ENCODE peak calls at places on chromosomes 5 and 9, in five cellular contexts. A, C, V, U and J are unnamed samples.

GRCh38 chr5:172336264-172336663 is 52.7 kb upstream of the UBTD2 start:
- DNase-seq in A (no peak), C (no peak), V (no peak), U (no peak), J (peak)

GRCh38 chr9:91113026-91113425 is 248.7 kb downstream of the AUH start:
- DNase-seq in A (no peak), C (no peak), V (no peak), U (no peak), J (no peak)

GRCh38 chr5:543755-544674 is 19.8 kb upstream of the SLC9A3 start:
- DNase-seq in A (peak), C (peak), V (no peak), U (no peak), J (no peak)

GRCh38 chr5:73726606-73727231 is 100.7 kb downstream of the ARHGEF28 start:
- DNase-seq in A (no peak), C (no peak), V (no peak), U (no peak), J (no peak)

GRCh38 chr5:16554110-16554509 is 62.7 kb downstream of the RETREG1 start:
- DNase-seq in A (no peak), C (no peak), V (no peak), U (no peak), J (no peak)

GRCh38 chr5:133864711-133865110 is 103.7 kb downstream of the C5orf15 start:
- DNase-seq in A (no peak), C (no peak), V (no peak), U (no peak), J (no peak)

GRCh38 chr5:35819026-35819425 is 37.7 kb upstream of the IL7R start:
- DNase-seq in A (no peak), C (no peak), V (no peak), U (peak), J (no peak)

GRCh38 chr9:87080512-87081225 is 133.4 kb upstream of the GAS1 start:
- DNase-seq in A (no peak), C (no peak), V (no peak), U (no peak), J (peak)

GRCh38 chr5:39661026-39661779 is 236.4 kb upstream of the DAB2 start:
- DNase-seq in A (no peak), C (no peak), V (no peak), U (no peak), J (no peak)

GRCh38 chr5:116038817-116039216 is 6.5 kb downstream of the ARL14EPL start:
- DNase-seq in A (no peak), C (no peak), V (no peak), U (no peak), J (no peak)

GRCh38 chr9:82560457-82560904 is 502.5 kb downstream of the RASEF start:
- DNase-seq in A (no peak), C (no peak), V (no peak), U (peak), J (no peak)

GRCh38 chr9:94017939-94018531 is 62.9 kb upstream of the BARX1 start:
- DNase-seq in A (no peak), C (no peak), V (no peak), U (no peak), J (no peak)

GRCh38 chr9:2231831-2232230 is 216.7 kb downstream of the SMARCA2 start:
- DNase-seq in A (no peak), C (no peak), V (no peak), U (no peak), J (no peak)

GRCh38 chr5:80143491-80143890 is 108.3 kb downstream of the THBS4 start:
- DNase-seq in A (no peak), C (peak), V (no peak), U (no peak), J (no peak)

GRCh38 chr5:132205385-132206125 is 22.1 kb downstream of the P4HA2 start:
- DNase-seq in A (no peak), C (no peak), V (no peak), U (no peak), J (no peak)

GRCh38 chr5:132209131-132209530 is 18.5 kb downstream of the P4HA2 start:
- DNase-seq in A (no peak), C (no peak), V (no peak), U (no peak), J (no peak)

GRCh38 chr5:132209901-132210545 is 17.6 kb downstream of the P4HA2 start:
- DNase-seq in A (no peak), C (no peak), V (no peak), U (no peak), J (no peak)

GRCh38 chr5:132206782-132207181 is 20.9 kb downstream of the P4HA2 start:
- DNase-seq in A (no peak), C (no peak), V (no peak), U (no peak), J (no peak)

DNA sequence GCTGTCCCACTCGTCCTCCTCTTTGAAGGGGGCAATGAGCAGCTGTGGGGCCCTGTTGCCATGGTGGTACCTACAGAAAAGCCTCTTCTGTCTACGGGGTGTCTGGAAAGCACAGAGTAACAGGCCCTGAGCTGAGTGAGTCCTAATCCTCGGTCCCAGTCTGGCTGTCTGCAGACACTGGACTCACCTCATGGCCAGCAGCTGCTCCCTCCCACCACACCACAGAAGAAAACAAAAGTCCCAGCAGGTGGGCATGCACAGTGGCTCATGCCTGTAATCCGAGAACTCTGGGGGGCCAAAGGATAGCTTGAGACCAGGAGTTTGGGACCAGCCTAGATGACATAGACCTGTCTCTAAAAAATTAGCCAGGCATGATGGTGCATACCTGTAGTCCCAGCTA is 19.9 kb downstream of the P4HA2 start:
- DNase-seq in A (no peak), C (no peak), V (no peak), U (no peak), J (no peak)
- H3K27ac ChIP-seq in A (no peak), C (no peak), V (no peak), U (no peak), J (no peak)

DNA sequence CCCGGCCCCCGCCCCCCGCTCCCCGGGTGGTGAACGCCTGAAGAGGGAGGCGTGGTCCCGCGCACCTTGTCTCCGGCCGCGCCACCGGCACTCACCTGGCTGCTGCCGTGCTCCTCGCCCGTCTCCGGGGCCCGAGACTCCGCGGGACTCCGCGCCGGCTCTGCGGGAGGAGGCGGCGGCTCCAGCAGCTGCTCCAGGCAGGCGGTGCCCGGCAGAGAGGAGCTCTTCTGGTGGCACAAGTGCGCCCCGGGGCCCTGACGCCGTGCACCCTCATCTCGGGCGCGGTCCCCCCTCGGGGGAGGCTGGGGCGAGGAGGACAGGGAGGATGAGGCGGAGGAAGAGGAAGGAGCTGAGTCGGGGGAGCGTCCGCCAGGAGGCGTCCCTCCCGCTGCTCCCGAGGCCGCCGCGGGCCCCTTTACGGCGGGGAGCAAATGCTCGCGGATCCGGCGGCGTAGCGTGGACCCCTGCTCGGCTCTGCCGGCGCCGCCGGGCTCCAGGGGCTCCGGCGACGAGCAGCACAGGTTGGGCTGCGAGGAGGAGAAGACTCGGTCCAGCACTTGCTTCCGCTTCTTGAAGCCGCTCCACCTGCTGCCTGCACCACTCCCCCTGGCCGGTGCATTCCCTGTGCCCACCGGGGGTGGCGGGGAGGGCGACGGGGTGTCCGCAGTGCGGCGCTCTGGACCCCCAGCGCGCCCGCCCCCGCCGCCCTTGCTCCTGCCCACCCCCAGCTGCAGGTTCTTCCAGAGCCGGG is 958 bp downstream of the MCTP1 start:
- DNase-seq in A (no peak), C (peak), V (no peak), U (no peak), J (peak)
- TF ChIP-seq ZBTB33 in A (no peak), C (peak), V (no peak), U (no peak), J (no peak)

DNA sequence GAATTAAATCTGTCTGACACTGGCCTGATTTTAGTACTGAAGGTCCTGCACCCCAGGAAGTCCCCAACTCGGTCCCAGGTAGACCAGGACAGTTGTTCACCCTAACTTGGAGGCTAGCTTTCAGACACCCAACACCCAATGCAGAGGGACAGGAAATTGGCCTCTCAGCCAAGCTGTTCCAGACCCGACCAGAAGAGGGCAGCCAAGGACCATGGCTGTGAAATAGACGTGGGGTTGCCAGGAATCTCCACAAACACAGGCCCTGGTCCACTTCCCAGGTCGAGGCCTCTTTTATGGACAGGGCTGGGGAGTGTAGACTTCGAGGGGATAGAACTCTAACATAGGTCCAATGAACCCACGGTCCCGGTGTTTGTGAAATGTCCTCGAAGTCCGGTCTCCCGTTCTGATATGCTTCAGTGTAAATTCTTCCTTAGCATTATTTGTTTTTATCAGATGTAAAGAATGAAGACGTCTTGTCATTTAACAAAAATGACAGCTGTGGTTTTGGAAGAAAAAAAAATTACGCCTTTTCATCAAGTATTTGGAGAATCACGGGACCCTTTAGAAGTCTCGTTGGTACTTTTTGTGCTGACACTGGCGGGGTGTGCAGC is 260.3 kb upstream of the ADAMTS16 start:
- DNase-seq in A (no peak), C (peak), V (peak), U (peak), J (peak)
- H3K27ac ChIP-seq in A (no peak), C (no peak), V (no peak), U (no peak), J (no peak)

DNA sequence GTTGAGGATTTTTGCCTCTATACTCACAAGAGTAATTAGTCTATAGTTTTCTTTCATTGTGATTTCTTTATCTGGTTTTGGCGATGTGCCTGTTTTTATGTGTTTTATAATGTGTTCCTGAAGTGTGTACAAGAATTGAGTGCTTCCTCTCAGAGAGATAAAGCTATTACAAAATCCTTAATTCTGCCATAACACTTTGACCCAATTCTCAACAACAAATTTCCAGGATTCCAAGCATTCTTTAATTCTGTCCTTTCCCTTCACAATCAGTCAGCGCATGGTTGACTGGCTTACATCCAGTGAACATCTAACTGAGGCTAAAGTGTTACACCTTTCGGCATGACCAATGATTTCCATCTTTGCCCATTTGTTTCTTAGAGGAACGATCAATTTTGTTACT is 282.9 kb upstream of the MVB12B start:
- DNase-seq in A (no peak), C (no peak), V (no peak), U (no peak), J (no peak)
- TF ChIP-seq ZBTB33 in A (no peak), C (no peak), V (no peak), U (no peak), J (no peak)

DNA sequence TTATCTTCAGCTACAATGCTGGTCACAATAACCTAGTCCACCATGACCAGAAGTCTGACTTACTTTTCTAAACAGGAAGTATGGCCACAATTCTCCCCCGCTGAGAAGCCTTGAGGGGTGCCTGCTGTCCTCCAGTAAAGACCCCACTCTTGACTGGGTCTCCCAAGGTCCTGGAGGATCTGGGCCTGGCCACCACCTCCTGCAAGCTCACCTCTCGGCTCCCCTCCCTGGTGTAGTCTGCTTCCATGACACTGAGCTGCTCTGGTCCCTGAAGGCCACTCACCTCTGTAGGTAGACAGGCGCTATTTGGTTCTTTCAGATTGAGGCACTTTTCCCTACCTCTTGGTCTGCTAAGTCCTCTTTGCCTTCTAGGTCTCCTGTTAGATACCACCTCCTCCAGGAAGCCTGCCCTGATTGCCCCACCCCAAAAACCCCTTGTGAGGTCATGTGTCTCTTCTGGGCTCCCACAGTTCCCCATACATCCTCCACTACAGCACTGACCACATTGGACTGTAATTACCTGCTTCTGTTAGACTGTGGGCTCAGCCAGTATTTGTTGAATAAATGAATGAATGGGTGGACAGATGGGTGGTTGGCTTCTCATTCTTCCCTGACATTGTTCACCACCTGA is 62.6 kb upstream of the IER5L start:
- DNase-seq in A (no peak), C (no peak), V (no peak), U (no peak), J (no peak)
- H3K27ac ChIP-seq in A (no peak), C (no peak), V (no peak), U (no peak), J (no peak)

GRCh38 chr9:109974143-109974917 is 194.3 kb downstream of the PALM2AKAP2 start:
- DNase-seq in A (peak), C (no peak), V (no peak), U (no peak), J (no peak)
- TF ChIP-seq ZBTB33 in A (no peak), C (no peak), V (no peak), U (no peak), J (no peak)